ENCODE peak calls at places on chromosomes 1 and 21, in ten cellular contexts. Z is stomach; S is GM12864; G is keratinocyte; I is cardiac muscle cell; U is CD8-positive, alpha-beta T cell; A is osteoblast; J is HCT116; D is astrocyte of the spinal cord; C is LNCaP clone FGC. P is an unnamed sample.

GRCh38 chr21:46455575-46456385 is 2.9 kb upstream of the DIP2A start:
- DNase-seq in Z (no peak), S (no peak), G (peak; percentile 23), I (no peak), U (no peak), A (peak; percentile 90), J (peak; percentile 6), D (peak; percentile 72), C (no peak), P (peak; percentile 39)

GRCh38 chr1:237197470-237198425 is 155.8 kb downstream of the RYR2 start:
- DNase-seq in Z (no peak), S (no peak), G (no peak), I (no peak), U (no peak), A (no peak), J (no peak), D (no peak), C (no peak), P (no peak)

GRCh38 chr1:18109058-18109755 is 1.6 kb downstream of the IGSF21 start:
- DNase-seq in Z (no peak), S (no peak), G (no peak), I (no peak), U (no peak), A (peak; percentile 87), J (no peak), D (no peak), C (no peak), P (no peak)

GRCh38 chr1:248343451-248343850 is 5.1 kb upstream of the OR14C36 start:
- DNase-seq in Z (no peak), S (no peak), G (no peak), I (no peak), U (no peak), A (no peak), J (no peak), D (no peak), C (no peak), P (no peak)

GRCh38 chr1:23168079-23168461 is 586 bp downstream of the LUZP1 start:
- DNase-seq in Z (no peak), S (no peak), G (no peak), I (peak; percentile 83), U (peak; percentile 33), A (peak; percentile 94), J (no peak), D (no peak), C (no peak), P (no peak)

GRCh38 chr1:228837817-228838716 is 102.8 kb downstream of the RHOU start:
- DNase-seq in Z (peak; percentile 80), S (no peak), G (no peak), I (peak; percentile 56), U (no peak), A (no peak), J (peak; percentile 81), D (peak; percentile 96), C (peak; percentile 75), P (peak; percentile 91)

GRCh38 chr1:5297199-5297877 is 642.9 kb downstream of the AJAP1 start:
- DNase-seq in Z (no peak), S (no peak), G (no peak), I (no peak), U (no peak), A (no peak), J (no peak), D (no peak), C (no peak), P (no peak)

GRCh38 chr1:203751051-203751450 is 13.9 kb upstream of the LAX1 start:
- DNase-seq in Z (no peak), S (no peak), G (peak; percentile 94), I (no peak), U (no peak), A (no peak), J (no peak), D (peak; percentile 20), C (no peak), P (no peak)

GRCh38 chr1:154999651-155000474 is 2.7 kb upstream of the ZBTB7B start:
- DNase-seq in Z (peak; percentile 65), S (no peak), G (no peak), I (peak; percentile 70), U (no peak), A (peak; percentile 80), J (no peak), D (no peak), C (no peak), P (no peak)

GRCh38 chr21:45669382-45669781 is 25.9 kb downstream of the PCBP3 start:
- DNase-seq in Z (no peak), S (no peak), G (no peak), I (no peak), U (no peak), A (no peak), J (no peak), D (no peak), C (no peak), P (no peak)

GRCh38 chr21:26385721-26386120 is 187.4 kb downstream of the CYYR1 start:
- DNase-seq in Z (no peak), S (no peak), G (no peak), I (no peak), U (no peak), A (no peak), J (no peak), D (peak; percentile 19), C (no peak), P (no peak)

GRCh38 chr1:15848143-15848928 is 829 bp downstream of the SPEN start:
- DNase-seq in Z (peak; percentile 45), S (no peak), G (no peak), I (peak; percentile 61), U (peak; percentile 46), A (peak; percentile 48), J (no peak), D (peak; percentile 21), C (no peak), P (no peak)

GRCh38 chr1:59378621-59379020 is 81.7 kb downstream of the FGGY start:
- DNase-seq in Z (no peak), S (no peak), G (no peak), I (no peak), U (no peak), A (no peak), J (no peak), D (no peak), C (no peak), P (no peak)

GRCh38 chr1:53398585-53399365 is 60.4 kb upstream of the DMRTB1 start:
- DNase-seq in Z (no peak), S (no peak), G (no peak), I (no peak), U (no peak), A (no peak), J (no peak), D (no peak), C (no peak), P (no peak)

GRCh38 chr1:229023651-229024295 is 247.1 kb upstream of the RAB4A start:
- DNase-seq in Z (no peak), S (no peak), G (no peak), I (no peak), U (no peak), A (no peak), J (no peak), D (no peak), C (no peak), P (no peak)

GRCh38 chr21:38498057-38498833 is at the start of gene ERG:
- DNase-seq in Z (no peak), S (no peak), G (no peak), I (no peak), U (no peak), A (no peak), J (no peak), D (no peak), C (no peak), P (no peak)
- H3K4me3 ChIP-seq in Z (peak within 1 kb of the TSS; percentile 34), S (no peak within 1 kb of the TSS), G (no peak within 1 kb of the TSS), I (no peak within 1 kb of the TSS), U (no peak within 1 kb of the TSS), A (no peak within 1 kb of the TSS), J (no peak within 1 kb of the TSS), D (no peak within 1 kb of the TSS), C (no peak within 1 kb of the TSS), P (no peak within 1 kb of the TSS)

GRCh38 chr1:65266501-65266900 is 42.8 kb upstream of the DNAJC6 start:
- DNase-seq in Z (no peak), S (no peak), G (no peak), I (no peak), U (no peak), A (no peak), J (no peak), D (no peak), C (no peak), P (no peak)

GRCh38 chr1:65267291-65268087 is 41.9 kb upstream of the DNAJC6 start:
- DNase-seq in Z (no peak), S (no peak), G (no peak), I (no peak), U (no peak), A (no peak), J (no peak), D (no peak), C (no peak), P (no peak)

GRCh38 chr1:65263286-65263685 is 46.1 kb upstream of the DNAJC6 start:
- DNase-seq in Z (no peak), S (no peak), G (no peak), I (no peak), U (no peak), A (no peak), J (no peak), D (no peak), C (no peak), P (no peak)

GRCh38 chr1:65264197-65264929 is 45.0 kb upstream of the DNAJC6 start:
- DNase-seq in Z (no peak), S (no peak), G (no peak), I (peak; percentile 59), U (no peak), A (peak; percentile 74), J (no peak), D (peak; percentile 64), C (no peak), P (no peak)

GRCh38 chr1:65265296-65266271 is 43.8 kb upstream of the DNAJC6 start:
- DNase-seq in Z (peak; percentile 53), S (no peak), G (no peak), I (peak; percentile 86), U (peak; percentile 22), A (peak; percentile 92), J (no peak), D (peak; percentile 35), C (no peak), P (no peak)
- TF ChIP-seq CTCF in Z (peak; percentile 14), S (no peak), G (peak; percentile 68), I (peak; percentile 42), U (no peak), A (peak; percentile 29), J (no peak), D (peak; percentile 46), C (no peak), P (peak; percentile 47)

GRCh38 chr1:13224480-13225060 is 1.4 kb downstream of the PRAMEF18 start:
- DNase-seq in Z (peak; percentile 23), S (no peak), G (no peak), I (no peak), U (no peak), A (no peak), J (no peak), D (no peak), C (no peak), P (no peak)
- H3K4me3 ChIP-seq in Z (no peak overlapping the region), S (no peak overlapping the region), G (no peak overlapping the region), I (no peak overlapping the region), U (no peak overlapping the region), A (no peak overlapping the region), J (no peak overlapping the region), D (no peak overlapping the region), C (no peak overlapping the region), P (no peak overlapping the region)

GRCh38 chr1:3685229-3685628 is 32.9 kb downstream of the TP73 start:
- DNase-seq in Z (no peak), S (no peak), G (peak; percentile 55), I (no peak), U (no peak), A (no peak), J (no peak), D (no peak), C (no peak), P (no peak)
- TF ChIP-seq CTCF in Z (no peak), S (no peak), G (no peak), I (no peak), U (no peak), A (no peak), J (no peak), D (no peak), C (no peak), P (no peak)

GRCh38 chr1:156858959-156859522 is at the start of gene INSRR:
- DNase-seq in Z (no peak), S (no peak), G (no peak), I (no peak), U (no peak), A (no peak), J (no peak), D (peak; percentile 11), C (no peak), P (no peak)
- H3K4me3 ChIP-seq in Z (peak within 1 kb of the TSS; percentile 27), S (no peak within 1 kb of the TSS), G (peak within 1 kb of the TSS; percentile 38), I (peak within 1 kb of the TSS; percentile 17), U (peak within 1 kb of the TSS; percentile 73), A (peak within 1 kb of the TSS; percentile 63), J (peak within 1 kb of the TSS; percentile 55), D (peak within 1 kb of the TSS; percentile 23), C (no peak within 1 kb of the TSS), P (peak within 1 kb of the TSS; percentile 33)